ENCODE peak calls at places on chromosomes 1 and 21, in seven cellular contexts. One of them, this sample, is unnamed.

GRCh38 chr1:44237721-44238457 is 24.6 kb downstream of the DMAP1 start:
- DNase-seq in stimulated activated CD8-positive, alpha-beta memory T cell treated with anti-CD3 and anti-CD28 coated beads, Interleukin-2, amount 100 ng/mL, for 1 hour: no peak
- DNase-seq in GF-D8: no peak
- DNase-seq in H9: peak
- DNase-seq in activated CD8-positive, alpha-beta T cell treated with anti-CD3 and anti-CD28 coated beads for 36 hours: peak
- DNase-seq in islet precursor cell: peak
- DNase-seq in heart left ventricle: no peak
- DNase-seq in this sample: peak

GRCh38 chr1:221824025-221824424 is 82.1 kb upstream of the DUSP10 start:
- DNase-seq in activated CD8-positive, alpha-beta T cell treated with anti-CD3 and anti-CD28 coated beads for 36 hours: peak
- DNase-seq in heart left ventricle: no peak
- DNase-seq in H9: no peak
- DNase-seq in GF-D8: no peak
- DNase-seq in islet precursor cell: no peak
- DNase-seq in stimulated activated CD8-positive, alpha-beta memory T cell treated with anti-CD3 and anti-CD28 coated beads, Interleukin-2, amount 100 ng/mL, for 1 hour: no peak
- DNase-seq in this sample: no peak

GRCh38 chr21:18155508-18156193 is 89.0 kb upstream of the CHODL start:
- DNase-seq in activated CD8-positive, alpha-beta T cell treated with anti-CD3 and anti-CD28 coated beads for 36 hours: no peak
- DNase-seq in heart left ventricle: no peak
- DNase-seq in stimulated activated CD8-positive, alpha-beta memory T cell treated with anti-CD3 and anti-CD28 coated beads, Interleukin-2, amount 100 ng/mL, for 1 hour: no peak
- DNase-seq in H9: no peak
- DNase-seq in GF-D8: no peak
- DNase-seq in islet precursor cell: no peak
- DNase-seq in this sample: no peak

GRCh38 chr1:59150537-59151386 is 146.1 kb upstream of the FGGY start:
- DNase-seq in H9: no peak
- DNase-seq in heart left ventricle: peak
- DNase-seq in GF-D8: no peak
- DNase-seq in stimulated activated CD8-positive, alpha-beta memory T cell treated with anti-CD3 and anti-CD28 coated beads, Interleukin-2, amount 100 ng/mL, for 1 hour: no peak
- DNase-seq in islet precursor cell: peak
- DNase-seq in activated CD8-positive, alpha-beta T cell treated with anti-CD3 and anti-CD28 coated beads for 36 hours: peak
- DNase-seq in this sample: peak

GRCh38 chr1:192639607-192640368 is 3.8 kb downstream of the RGS13 start:
- DNase-seq in heart left ventricle: no peak
- DNase-seq in islet precursor cell: no peak
- DNase-seq in H9: no peak
- DNase-seq in stimulated activated CD8-positive, alpha-beta memory T cell treated with anti-CD3 and anti-CD28 coated beads, Interleukin-2, amount 100 ng/mL, for 1 hour: no peak
- DNase-seq in activated CD8-positive, alpha-beta T cell treated with anti-CD3 and anti-CD28 coated beads for 36 hours: peak
- DNase-seq in GF-D8: no peak
- DNase-seq in this sample: no peak

GRCh38 chr1:111270781-111271463 is 19.7 kb upstream of the CHIA start:
- DNase-seq in islet precursor cell: no peak
- DNase-seq in activated CD8-positive, alpha-beta T cell treated with anti-CD3 and anti-CD28 coated beads for 36 hours: peak
- DNase-seq in heart left ventricle: peak
- DNase-seq in H9: peak
- DNase-seq in GF-D8: no peak
- DNase-seq in stimulated activated CD8-positive, alpha-beta memory T cell treated with anti-CD3 and anti-CD28 coated beads, Interleukin-2, amount 100 ng/mL, for 1 hour: no peak
- DNase-seq in this sample: peak

GRCh38 chr1:232627645-232628334 is 2.1 kb downstream of the SIPA1L2 start:
- DNase-seq in activated CD8-positive, alpha-beta T cell treated with anti-CD3 and anti-CD28 coated beads for 36 hours: no peak
- DNase-seq in GF-D8: no peak
- DNase-seq in heart left ventricle: no peak
- DNase-seq in H9: peak
- DNase-seq in islet precursor cell: no peak
- DNase-seq in stimulated activated CD8-positive, alpha-beta memory T cell treated with anti-CD3 and anti-CD28 coated beads, Interleukin-2, amount 100 ng/mL, for 1 hour: no peak
- DNase-seq in this sample: no peak

GRCh38 chr21:27818847-27819246 is 852.0 kb upstream of the ADAMTS5 start:
- DNase-seq in stimulated activated CD8-positive, alpha-beta memory T cell treated with anti-CD3 and anti-CD28 coated beads, Interleukin-2, amount 100 ng/mL, for 1 hour: no peak
- DNase-seq in islet precursor cell: no peak
- DNase-seq in activated CD8-positive, alpha-beta T cell treated with anti-CD3 and anti-CD28 coated beads for 36 hours: no peak
- DNase-seq in GF-D8: no peak
- DNase-seq in heart left ventricle: no peak
- DNase-seq in H9: no peak
- DNase-seq in this sample: no peak

GRCh38 chr1:208157769-208158168 is 86.4 kb downstream of the PLXNA2 start:
- DNase-seq in H9: no peak
- DNase-seq in activated CD8-positive, alpha-beta T cell treated with anti-CD3 and anti-CD28 coated beads for 36 hours: no peak
- DNase-seq in heart left ventricle: no peak
- DNase-seq in GF-D8: no peak
- DNase-seq in islet precursor cell: no peak
- DNase-seq in stimulated activated CD8-positive, alpha-beta memory T cell treated with anti-CD3 and anti-CD28 coated beads, Interleukin-2, amount 100 ng/mL, for 1 hour: no peak
- DNase-seq in this sample: peak

GRCh38 chr1:17167783-17168479 is 37.0 kb upstream of the PADI1 start:
- DNase-seq in islet precursor cell: peak
- DNase-seq in heart left ventricle: no peak
- DNase-seq in stimulated activated CD8-positive, alpha-beta memory T cell treated with anti-CD3 and anti-CD28 coated beads, Interleukin-2, amount 100 ng/mL, for 1 hour: no peak
- DNase-seq in activated CD8-positive, alpha-beta T cell treated with anti-CD3 and anti-CD28 coated beads for 36 hours: no peak
- DNase-seq in GF-D8: no peak
- DNase-seq in H9: no peak
- DNase-seq in this sample: no peak

GRCh38 chr1:10186453-10187319 is 23.7 kb upstream of the KIF1B start:
- DNase-seq in GF-D8: no peak
- DNase-seq in stimulated activated CD8-positive, alpha-beta memory T cell treated with anti-CD3 and anti-CD28 coated beads, Interleukin-2, amount 100 ng/mL, for 1 hour: no peak
- DNase-seq in islet precursor cell: no peak
- DNase-seq in activated CD8-positive, alpha-beta T cell treated with anti-CD3 and anti-CD28 coated beads for 36 hours: peak
- DNase-seq in heart left ventricle: no peak
- DNase-seq in H9: no peak
- DNase-seq in this sample: no peak

GRCh38 chr1:204680461-204680860 is 5.1 kb downstream of the LRRN2 start:
- DNase-seq in activated CD8-positive, alpha-beta T cell treated with anti-CD3 and anti-CD28 coated beads for 36 hours: no peak
- DNase-seq in H9: no peak
- DNase-seq in GF-D8: no peak
- DNase-seq in stimulated activated CD8-positive, alpha-beta memory T cell treated with anti-CD3 and anti-CD28 coated beads, Interleukin-2, amount 100 ng/mL, for 1 hour: no peak
- DNase-seq in heart left ventricle: no peak
- DNase-seq in islet precursor cell: no peak
- DNase-seq in this sample: peak

GRCh38 chr1:108591471-108591870 is 31.6 kb downstream of the EEIG2 start:
- DNase-seq in GF-D8: no peak
- DNase-seq in H9: no peak
- DNase-seq in islet precursor cell: no peak
- DNase-seq in activated CD8-positive, alpha-beta T cell treated with anti-CD3 and anti-CD28 coated beads for 36 hours: no peak
- DNase-seq in stimulated activated CD8-positive, alpha-beta memory T cell treated with anti-CD3 and anti-CD28 coated beads, Interleukin-2, amount 100 ng/mL, for 1 hour: no peak
- DNase-seq in heart left ventricle: no peak
- DNase-seq in this sample: no peak

GRCh38 chr1:42340898-42341297 is 5.9 kb upstream of the FOXJ3 start:
- DNase-seq in stimulated activated CD8-positive, alpha-beta memory T cell treated with anti-CD3 and anti-CD28 coated beads, Interleukin-2, amount 100 ng/mL, for 1 hour: no peak
- DNase-seq in heart left ventricle: no peak
- DNase-seq in islet precursor cell: no peak
- DNase-seq in activated CD8-positive, alpha-beta T cell treated with anti-CD3 and anti-CD28 coated beads for 36 hours: no peak
- DNase-seq in GF-D8: no peak
- DNase-seq in H9: no peak
- DNase-seq in this sample: no peak

GRCh38 chr1:92739669-92740524 is 45.0 kb downstream of the EVI5 start:
- DNase-seq in heart left ventricle: no peak
- DNase-seq in stimulated activated CD8-positive, alpha-beta memory T cell treated with anti-CD3 and anti-CD28 coated beads, Interleukin-2, amount 100 ng/mL, for 1 hour: no peak
- DNase-seq in GF-D8: no peak
- DNase-seq in activated CD8-positive, alpha-beta T cell treated with anti-CD3 and anti-CD28 coated beads for 36 hours: no peak
- DNase-seq in H9: no peak
- DNase-seq in islet precursor cell: no peak
- DNase-seq in this sample: no peak

GRCh38 chr1:15531682-15532081 is 5.0 kb downstream of the DNAJC16 start:
- DNase-seq in heart left ventricle: no peak
- DNase-seq in H9: no peak
- DNase-seq in stimulated activated CD8-positive, alpha-beta memory T cell treated with anti-CD3 and anti-CD28 coated beads, Interleukin-2, amount 100 ng/mL, for 1 hour: no peak
- DNase-seq in islet precursor cell: no peak
- DNase-seq in activated CD8-positive, alpha-beta T cell treated with anti-CD3 and anti-CD28 coated beads for 36 hours: no peak
- DNase-seq in GF-D8: no peak
- DNase-seq in this sample: no peak

GRCh38 chr1:178684542-178685000 is 40.5 kb upstream of the RALGPS2 start:
- DNase-seq in GF-D8: no peak
- DNase-seq in heart left ventricle: no peak
- DNase-seq in H9: no peak
- DNase-seq in islet precursor cell: no peak
- DNase-seq in stimulated activated CD8-positive, alpha-beta memory T cell treated with anti-CD3 and anti-CD28 coated beads, Interleukin-2, amount 100 ng/mL, for 1 hour: no peak
- DNase-seq in activated CD8-positive, alpha-beta T cell treated with anti-CD3 and anti-CD28 coated beads for 36 hours: no peak
- DNase-seq in this sample: no peak

GRCh38 chr1:14842891-14843290 is 244.4 kb downstream of the KAZN start:
- DNase-seq in heart left ventricle: no peak
- DNase-seq in H9: no peak
- DNase-seq in GF-D8: no peak
- DNase-seq in activated CD8-positive, alpha-beta T cell treated with anti-CD3 and anti-CD28 coated beads for 36 hours: no peak
- DNase-seq in islet precursor cell: no peak
- DNase-seq in stimulated activated CD8-positive, alpha-beta memory T cell treated with anti-CD3 and anti-CD28 coated beads, Interleukin-2, amount 100 ng/mL, for 1 hour: no peak
- DNase-seq in this sample: no peak

GRCh38 chr1:153968400-153968799 is 698 bp downstream of the CREB3L4 start:
- DNase-seq in islet precursor cell: no peak
- DNase-seq in H9: no peak
- DNase-seq in activated CD8-positive, alpha-beta T cell treated with anti-CD3 and anti-CD28 coated beads for 36 hours: no peak
- DNase-seq in GF-D8: no peak
- DNase-seq in stimulated activated CD8-positive, alpha-beta memory T cell treated with anti-CD3 and anti-CD28 coated beads, Interleukin-2, amount 100 ng/mL, for 1 hour: no peak
- DNase-seq in heart left ventricle: no peak
- DNase-seq in this sample: no peak

GRCh38 chr21:38219049-38219628 is 37.7 kb upstream of the KCNJ15 start:
- DNase-seq in activated CD8-positive, alpha-beta T cell treated with anti-CD3 and anti-CD28 coated beads for 36 hours: peak
- DNase-seq in heart left ventricle: peak
- DNase-seq in GF-D8: peak
- DNase-seq in islet precursor cell: peak
- DNase-seq in H9: peak
- DNase-seq in stimulated activated CD8-positive, alpha-beta memory T cell treated with anti-CD3 and anti-CD28 coated beads, Interleukin-2, amount 100 ng/mL, for 1 hour: peak
- DNase-seq in this sample: peak

GRCh38 chr1:236795757-236796719 is 946 bp downstream of the MTR start:
- DNase-seq in stimulated activated CD8-positive, alpha-beta memory T cell treated with anti-CD3 and anti-CD28 coated beads, Interleukin-2, amount 100 ng/mL, for 1 hour: no peak
- DNase-seq in GF-D8: peak
- DNase-seq in heart left ventricle: no peak
- DNase-seq in islet precursor cell: no peak
- DNase-seq in activated CD8-positive, alpha-beta T cell treated with anti-CD3 and anti-CD28 coated beads for 36 hours: peak
- DNase-seq in H9: no peak
- DNase-seq in this sample: peak

GRCh38 chr1:108750476-108751191 is 4.2 kb downstream of the STXBP3 start:
- DNase-seq in heart left ventricle: no peak
- DNase-seq in H9: no peak
- DNase-seq in GF-D8: no peak
- DNase-seq in stimulated activated CD8-positive, alpha-beta memory T cell treated with anti-CD3 and anti-CD28 coated beads, Interleukin-2, amount 100 ng/mL, for 1 hour: no peak
- DNase-seq in islet precursor cell: no peak
- DNase-seq in activated CD8-positive, alpha-beta T cell treated with anti-CD3 and anti-CD28 coated beads for 36 hours: no peak
- DNase-seq in this sample: no peak

GRCh38 chr21:45542242-45542666 is at the start of gene SLC19A1:
- DNase-seq in islet precursor cell: peak
- DNase-seq in H9: peak
- DNase-seq in GF-D8: no peak
- DNase-seq in activated CD8-positive, alpha-beta T cell treated with anti-CD3 and anti-CD28 coated beads for 36 hours: peak
- DNase-seq in heart left ventricle: peak
- DNase-seq in stimulated activated CD8-positive, alpha-beta memory T cell treated with anti-CD3 and anti-CD28 coated beads, Interleukin-2, amount 100 ng/mL, for 1 hour: peak
- DNase-seq in this sample: peak

GRCh38 chr1:169207825-169208520 is 101.5 kb downstream of the ATP1B1 start:
- DNase-seq in stimulated activated CD8-positive, alpha-beta memory T cell treated with anti-CD3 and anti-CD28 coated beads, Interleukin-2, amount 100 ng/mL, for 1 hour: no peak
- DNase-seq in activated CD8-positive, alpha-beta T cell treated with anti-CD3 and anti-CD28 coated beads for 36 hours: no peak
- DNase-seq in H9: no peak
- DNase-seq in islet precursor cell: no peak
- DNase-seq in GF-D8: no peak
- DNase-seq in heart left ventricle: no peak
- DNase-seq in this sample: no peak

GRCh38 chr1:5971471-5972197 is 20.6 kb downstream of the NPHP4 start:
- DNase-seq in H9: no peak
- DNase-seq in heart left ventricle: peak
- DNase-seq in GF-D8: no peak
- DNase-seq in stimulated activated CD8-positive, alpha-beta memory T cell treated with anti-CD3 and anti-CD28 coated beads, Interleukin-2, amount 100 ng/mL, for 1 hour: no peak
- DNase-seq in activated CD8-positive, alpha-beta T cell treated with anti-CD3 and anti-CD28 coated beads for 36 hours: no peak
- DNase-seq in islet precursor cell: no peak
- DNase-seq in this sample: no peak

GRCh38 chr1:2229032-2229920 is 1.2 kb downstream of the SKI start:
- DNase-seq in H9: no peak
- DNase-seq in activated CD8-positive, alpha-beta T cell treated with anti-CD3 and anti-CD28 coated beads for 36 hours: peak
- DNase-seq in GF-D8: no peak
- DNase-seq in islet precursor cell: no peak
- DNase-seq in heart left ventricle: peak
- DNase-seq in stimulated activated CD8-positive, alpha-beta memory T cell treated with anti-CD3 and anti-CD28 coated beads, Interleukin-2, amount 100 ng/mL, for 1 hour: no peak
- DNase-seq in this sample: peak

GRCh38 chr1:156263288-156263655 is 15.4 kb upstream of the PAQR6 start:
- DNase-seq in activated CD8-positive, alpha-beta T cell treated with anti-CD3 and anti-CD28 coated beads for 36 hours: no peak
- DNase-seq in heart left ventricle: no peak
- DNase-seq in H9: no peak
- DNase-seq in GF-D8: no peak
- DNase-seq in stimulated activated CD8-positive, alpha-beta memory T cell treated with anti-CD3 and anti-CD28 coated beads, Interleukin-2, amount 100 ng/mL, for 1 hour: no peak
- DNase-seq in islet precursor cell: no peak
- DNase-seq in this sample: no peak

GRCh38 chr1:42845193-42845592 is 1.2 kb upstream of the ZNF691 start:
- DNase-seq in heart left ventricle: no peak
- DNase-seq in GF-D8: no peak
- DNase-seq in activated CD8-positive, alpha-beta T cell treated with anti-CD3 and anti-CD28 coated beads for 36 hours: no peak
- DNase-seq in islet precursor cell: no peak
- DNase-seq in H9: no peak
- DNase-seq in stimulated activated CD8-positive, alpha-beta memory T cell treated with anti-CD3 and anti-CD28 coated beads, Interleukin-2, amount 100 ng/mL, for 1 hour: no peak
- DNase-seq in this sample: no peak

GRCh38 chr1:11138952-11139351 is 39.3 kb upstream of the EXOSC10 start:
- DNase-seq in heart left ventricle: no peak
- DNase-seq in H9: no peak
- DNase-seq in GF-D8: no peak
- DNase-seq in islet precursor cell: no peak
- DNase-seq in stimulated activated CD8-positive, alpha-beta memory T cell treated with anti-CD3 and anti-CD28 coated beads, Interleukin-2, amount 100 ng/mL, for 1 hour: no peak
- DNase-seq in activated CD8-positive, alpha-beta T cell treated with anti-CD3 and anti-CD28 coated beads for 36 hours: no peak
- DNase-seq in this sample: no peak

GRCh38 chr1:70518106-70518505 is 107.0 kb downstream of the CTH start:
- DNase-seq in heart left ventricle: no peak
- DNase-seq in stimulated activated CD8-positive, alpha-beta memory T cell treated with anti-CD3 and anti-CD28 coated beads, Interleukin-2, amount 100 ng/mL, for 1 hour: no peak
- DNase-seq in H9: no peak
- DNase-seq in activated CD8-positive, alpha-beta T cell treated with anti-CD3 and anti-CD28 coated beads for 36 hours: no peak
- DNase-seq in islet precursor cell: no peak
- DNase-seq in GF-D8: no peak
- DNase-seq in this sample: no peak

GRCh38 chr1:42966688-42967609 is 8.3 kb upstream of the SLC2A1 start:
- DNase-seq in islet precursor cell: peak
- DNase-seq in activated CD8-positive, alpha-beta T cell treated with anti-CD3 and anti-CD28 coated beads for 36 hours: peak
- DNase-seq in H9: peak
- DNase-seq in stimulated activated CD8-positive, alpha-beta memory T cell treated with anti-CD3 and anti-CD28 coated beads, Interleukin-2, amount 100 ng/mL, for 1 hour: no peak
- DNase-seq in heart left ventricle: no peak
- DNase-seq in GF-D8: no peak
- DNase-seq in this sample: no peak

GRCh38 chr1:206803221-206803730 is 31.0 kb upstream of the IL10 start:
- DNase-seq in activated CD8-positive, alpha-beta T cell treated with anti-CD3 and anti-CD28 coated beads for 36 hours: peak
- DNase-seq in GF-D8: no peak
- DNase-seq in islet precursor cell: peak
- DNase-seq in H9: no peak
- DNase-seq in stimulated activated CD8-positive, alpha-beta memory T cell treated with anti-CD3 and anti-CD28 coated beads, Interleukin-2, amount 100 ng/mL, for 1 hour: peak
- DNase-seq in heart left ventricle: no peak
- DNase-seq in this sample: no peak

GRCh38 chr1:226643701-226644540 is 95.2 kb downstream of the ITPKB start:
- DNase-seq in activated CD8-positive, alpha-beta T cell treated with anti-CD3 and anti-CD28 coated beads for 36 hours: peak
- DNase-seq in stimulated activated CD8-positive, alpha-beta memory T cell treated with anti-CD3 and anti-CD28 coated beads, Interleukin-2, amount 100 ng/mL, for 1 hour: no peak
- DNase-seq in islet precursor cell: no peak
- DNase-seq in heart left ventricle: peak
- DNase-seq in H9: no peak
- DNase-seq in GF-D8: peak
- DNase-seq in this sample: no peak

GRCh38 chr1:183596500-183596899 is 6.2 kb upstream of the NCF2 start:
- DNase-seq in stimulated activated CD8-positive, alpha-beta memory T cell treated with anti-CD3 and anti-CD28 coated beads, Interleukin-2, amount 100 ng/mL, for 1 hour: no peak
- DNase-seq in H9: no peak
- DNase-seq in activated CD8-positive, alpha-beta T cell treated with anti-CD3 and anti-CD28 coated beads for 36 hours: no peak
- DNase-seq in heart left ventricle: no peak
- DNase-seq in GF-D8: no peak
- DNase-seq in islet precursor cell: no peak
- DNase-seq in this sample: no peak